ENCODE peak calls at places on chromosome 7, in nine cellular contexts. One of them, this sample, is unnamed.

GRCh38 chr7:105887569-105888199 is 11.3 kb upstream of the ATXN7L1 start:
- DNase-seq in endothelial cell of umbilical vein: no peak
- DNase-seq in GM23248: no peak
- DNase-seq in fibroblast of lung: no peak
- DNase-seq in HCT116: no peak
- DNase-seq in astrocyte: no peak
- DNase-seq in keratinocyte: no peak
- DNase-seq in PC-3: no peak
- DNase-seq in neural progenitor cell: no peak
- DNase-seq in this sample: no peak

GRCh38 chr7:87627634-87627994 is 584 bp upstream of the RUNDC3B start:
- DNase-seq in endothelial cell of umbilical vein: no peak
- DNase-seq in GM23248: peak; percentile 46
- DNase-seq in fibroblast of lung: no peak
- DNase-seq in HCT116: no peak
- DNase-seq in astrocyte: no peak
- DNase-seq in keratinocyte: no peak
- DNase-seq in PC-3: no peak
- DNase-seq in neural progenitor cell: no peak
- DNase-seq in this sample: no peak

GRCh38 chr7:107027208-107027607 is 17.3 kb upstream of the PRKAR2B start:
- DNase-seq in endothelial cell of umbilical vein: no peak
- DNase-seq in GM23248: no peak
- DNase-seq in fibroblast of lung: no peak
- DNase-seq in HCT116: no peak
- DNase-seq in astrocyte: no peak
- DNase-seq in keratinocyte: no peak
- DNase-seq in PC-3: no peak
- DNase-seq in neural progenitor cell: no peak
- DNase-seq in this sample: no peak

GRCh38 chr7:7534031-7534430 is 1.6 kb downstream of the COL28A1 start:
- DNase-seq in endothelial cell of umbilical vein: no peak
- DNase-seq in GM23248: no peak
- DNase-seq in fibroblast of lung: no peak
- DNase-seq in HCT116: no peak
- DNase-seq in astrocyte: no peak
- DNase-seq in keratinocyte: no peak
- DNase-seq in PC-3: no peak
- DNase-seq in neural progenitor cell: no peak
- DNase-seq in this sample: no peak

GRCh38 chr7:70480913-70481579 is 650.9 kb upstream of the GALNT17 start:
- DNase-seq in endothelial cell of umbilical vein: no peak
- DNase-seq in GM23248: no peak
- DNase-seq in fibroblast of lung: peak; percentile 68
- DNase-seq in HCT116: no peak
- DNase-seq in astrocyte: peak; percentile 66
- DNase-seq in keratinocyte: peak; percentile 75
- DNase-seq in PC-3: no peak
- DNase-seq in neural progenitor cell: no peak
- DNase-seq in this sample: no peak

GRCh38 chr7:133861876-133862275 is 265.3 kb upstream of the LRGUK start:
- DNase-seq in endothelial cell of umbilical vein: peak; percentile 12
- DNase-seq in GM23248: no peak
- DNase-seq in fibroblast of lung: no peak
- DNase-seq in HCT116: no peak
- DNase-seq in astrocyte: no peak
- DNase-seq in keratinocyte: no peak
- DNase-seq in PC-3: peak; percentile 13
- DNase-seq in neural progenitor cell: no peak
- DNase-seq in this sample: no peak

GRCh38 chr7:20784311-20785210 is 2.1 kb downstream of the SP8 start:
- DNase-seq in endothelial cell of umbilical vein: peak; percentile 21
- DNase-seq in GM23248: peak; percentile 46
- DNase-seq in fibroblast of lung: no peak
- DNase-seq in HCT116: no peak
- DNase-seq in astrocyte: no peak
- DNase-seq in keratinocyte: no peak
- DNase-seq in PC-3: peak; percentile 69
- DNase-seq in neural progenitor cell: peak; percentile 74
- DNase-seq in this sample: no peak

GRCh38 chr7:134781171-134781570 is 1.7 kb downstream of the CALD1 start:
- DNase-seq in endothelial cell of umbilical vein: peak; percentile 21
- DNase-seq in GM23248: no peak
- DNase-seq in fibroblast of lung: no peak
- DNase-seq in HCT116: no peak
- DNase-seq in astrocyte: no peak
- DNase-seq in keratinocyte: no peak
- DNase-seq in PC-3: no peak
- DNase-seq in neural progenitor cell: no peak
- DNase-seq in this sample: no peak

GRCh38 chr7:49791089-49791741 is 17.8 kb downstream of the VWC2 start:
- DNase-seq in endothelial cell of umbilical vein: no peak
- DNase-seq in GM23248: no peak
- DNase-seq in fibroblast of lung: no peak
- DNase-seq in HCT116: no peak
- DNase-seq in astrocyte: no peak
- DNase-seq in keratinocyte: no peak
- DNase-seq in PC-3: peak; percentile 58
- DNase-seq in neural progenitor cell: peak; percentile 76
- DNase-seq in this sample: peak; percentile 63

GRCh38 chr7:155532792-155533119 is 13.6 kb downstream of the CNPY1 start:
- DNase-seq in endothelial cell of umbilical vein: no peak
- DNase-seq in GM23248: no peak
- DNase-seq in fibroblast of lung: no peak
- DNase-seq in HCT116: no peak
- DNase-seq in astrocyte: no peak
- DNase-seq in keratinocyte: no peak
- DNase-seq in PC-3: no peak
- DNase-seq in neural progenitor cell: no peak
- DNase-seq in this sample: no peak

GRCh38 chr7:155534691-155535090 is 11.7 kb downstream of the CNPY1 start:
- DNase-seq in endothelial cell of umbilical vein: no peak
- DNase-seq in GM23248: no peak
- DNase-seq in fibroblast of lung: no peak
- DNase-seq in HCT116: no peak
- DNase-seq in astrocyte: no peak
- DNase-seq in keratinocyte: no peak
- DNase-seq in PC-3: no peak
- DNase-seq in neural progenitor cell: no peak
- DNase-seq in this sample: no peak

GRCh38 chr7:155533827-155534690 is 12.3 kb downstream of the CNPY1 start:
- DNase-seq in endothelial cell of umbilical vein: peak; percentile 20
- DNase-seq in GM23248: peak; percentile 16
- DNase-seq in fibroblast of lung: no peak
- DNase-seq in HCT116: no peak
- DNase-seq in astrocyte: no peak
- DNase-seq in keratinocyte: no peak
- DNase-seq in PC-3: no peak
- DNase-seq in neural progenitor cell: peak; percentile 88
- DNase-seq in this sample: no peak

GRCh38 chr7:155531686-155532085 is 14.7 kb downstream of the CNPY1 start:
- DNase-seq in endothelial cell of umbilical vein: no peak
- DNase-seq in GM23248: no peak
- DNase-seq in fibroblast of lung: no peak
- DNase-seq in HCT116: no peak
- DNase-seq in astrocyte: no peak
- DNase-seq in keratinocyte: no peak
- DNase-seq in PC-3: peak; percentile 77
- DNase-seq in neural progenitor cell: peak; percentile 74
- DNase-seq in this sample: no peak

DNA sequence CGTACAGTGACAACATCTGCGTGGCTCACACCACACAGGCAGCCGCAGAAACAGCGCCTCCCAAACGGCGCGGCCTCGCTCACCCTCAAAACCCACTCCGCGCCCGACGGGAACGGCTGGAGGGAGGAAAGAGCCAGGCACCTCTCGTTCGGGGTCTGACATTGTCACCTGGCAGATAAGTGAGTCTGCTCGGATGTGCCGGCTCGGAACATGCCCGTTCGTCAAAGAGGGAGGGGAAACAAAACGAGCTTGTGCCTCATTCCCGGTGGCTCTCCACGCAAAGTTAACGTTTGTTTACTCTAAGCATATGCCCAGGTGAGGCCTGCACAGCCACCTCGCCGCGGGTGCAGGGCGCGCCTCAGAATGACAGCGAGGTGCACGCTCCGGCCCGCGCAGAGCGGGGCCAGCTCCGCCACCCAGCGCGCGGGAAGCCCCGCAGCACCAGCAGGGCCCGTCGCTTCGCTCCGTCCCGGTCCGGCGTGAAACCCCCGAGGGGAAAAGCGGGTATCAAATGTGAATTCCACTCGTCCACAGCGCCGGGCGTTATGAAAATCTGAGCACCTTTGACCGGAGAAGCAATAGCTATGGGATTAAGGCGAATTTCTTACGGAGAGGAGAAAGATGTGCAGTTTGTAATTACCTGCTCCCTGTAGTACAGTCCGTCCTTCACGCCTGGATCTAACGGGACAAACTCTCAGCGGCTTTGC is 13.1 kb downstream of the CNPY1 start:
- DNase-seq in endothelial cell of umbilical vein: no peak
- DNase-seq in GM23248: peak; percentile 25
- DNase-seq in fibroblast of lung: no peak
- DNase-seq in HCT116: no peak
- DNase-seq in astrocyte: no peak
- DNase-seq in keratinocyte: no peak
- DNase-seq in PC-3: no peak
- DNase-seq in neural progenitor cell: peak; percentile 54
- DNase-seq in this sample: no peak
- TF ChIP-seq EZH2 in endothelial cell of umbilical vein: peak; percentile 98
- TF ChIP-seq EZH2 in GM23248: peak; percentile 91
- TF ChIP-seq EZH2 in fibroblast of lung: peak; percentile 96
- TF ChIP-seq EZH2 in HCT116: no peak
- TF ChIP-seq EZH2 in astrocyte: peak; percentile 90
- TF ChIP-seq EZH2 in keratinocyte: peak; percentile 100
- TF ChIP-seq EZH2 in PC-3: no peak
- TF ChIP-seq EZH2 in neural progenitor cell: peak; percentile 95
- TF ChIP-seq EZH2 in this sample: peak; percentile 8

GRCh38 chr7:33040803-33041516 is 21.6 kb downstream of the NT5C3A start:
- DNase-seq in endothelial cell of umbilical vein: peak; percentile 13
- DNase-seq in GM23248: peak; percentile 54
- DNase-seq in fibroblast of lung: no peak
- DNase-seq in HCT116: no peak
- DNase-seq in astrocyte: no peak
- DNase-seq in keratinocyte: peak; percentile 44
- DNase-seq in PC-3: peak; percentile 86
- DNase-seq in neural progenitor cell: no peak
- DNase-seq in this sample: peak; percentile 96

GRCh38 chr7:33038639-33039038 is 23.9 kb downstream of the NT5C3A start:
- DNase-seq in endothelial cell of umbilical vein: no peak
- DNase-seq in GM23248: peak; percentile 10
- DNase-seq in fibroblast of lung: no peak
- DNase-seq in HCT116: no peak
- DNase-seq in astrocyte: no peak
- DNase-seq in keratinocyte: no peak
- DNase-seq in PC-3: no peak
- DNase-seq in neural progenitor cell: no peak
- DNase-seq in this sample: no peak

GRCh38 chr7:33043434-33043833 is 19.1 kb downstream of the NT5C3A start:
- DNase-seq in endothelial cell of umbilical vein: no peak
- DNase-seq in GM23248: no peak
- DNase-seq in fibroblast of lung: no peak
- DNase-seq in HCT116: no peak
- DNase-seq in astrocyte: no peak
- DNase-seq in keratinocyte: no peak
- DNase-seq in PC-3: no peak
- DNase-seq in neural progenitor cell: no peak
- DNase-seq in this sample: no peak

GRCh38 chr7:33039257-33039904 is 23.2 kb downstream of the NT5C3A start:
- DNase-seq in endothelial cell of umbilical vein: peak; percentile 58
- DNase-seq in GM23248: peak; percentile 66
- DNase-seq in fibroblast of lung: no peak
- DNase-seq in HCT116: no peak
- DNase-seq in astrocyte: no peak
- DNase-seq in keratinocyte: no peak
- DNase-seq in PC-3: no peak
- DNase-seq in neural progenitor cell: no peak
- DNase-seq in this sample: peak; percentile 67

DNA sequence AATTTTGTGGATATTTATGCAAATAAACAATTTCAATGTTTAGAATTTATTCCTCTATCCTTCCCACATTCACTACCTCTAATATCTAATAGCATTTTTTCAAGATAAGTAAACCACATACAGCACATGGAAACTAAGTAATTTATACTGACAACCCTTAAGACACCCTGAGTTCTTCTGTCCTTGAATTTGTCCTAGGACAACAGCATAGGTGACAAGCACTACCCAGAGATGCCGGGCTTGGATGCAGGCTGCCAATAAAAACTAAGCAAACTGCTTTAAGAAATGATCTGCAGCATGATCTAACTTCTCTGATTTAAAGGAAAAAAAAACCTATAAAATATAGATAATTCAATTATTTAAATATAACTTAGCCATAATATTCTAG is 22.7 kb downstream of the NT5C3A start:
- DNase-seq in endothelial cell of umbilical vein: no peak
- DNase-seq in GM23248: peak; percentile 30
- DNase-seq in fibroblast of lung: no peak
- DNase-seq in HCT116: no peak
- DNase-seq in astrocyte: no peak
- DNase-seq in keratinocyte: no peak
- DNase-seq in PC-3: no peak
- DNase-seq in neural progenitor cell: no peak
- DNase-seq in this sample: no peak
- H3K9ac ChIP-seq in endothelial cell of umbilical vein: peak overlapping the region; percentile 60
- H3K9ac ChIP-seq in GM23248: peak overlapping the region; percentile 80
- H3K9ac ChIP-seq in fibroblast of lung: no peak overlapping the region
- H3K9ac ChIP-seq in HCT116: no peak overlapping the region
- H3K9ac ChIP-seq in astrocyte: peak overlapping the region; percentile 56
- H3K9ac ChIP-seq in keratinocyte: peak overlapping the region; percentile 66
- H3K9ac ChIP-seq in PC-3: peak overlapping the region; percentile 31
- H3K9ac ChIP-seq in neural progenitor cell: no peak overlapping the region
- H3K9ac ChIP-seq in this sample: peak overlapping the region; percentile 41

GRCh38 chr7:27225005-27225934 is 17.3 kb upstream of the EVX1 start:
- DNase-seq in endothelial cell of umbilical vein: no peak
- DNase-seq in GM23248: no peak
- DNase-seq in fibroblast of lung: no peak
- DNase-seq in HCT116: no peak
- DNase-seq in astrocyte: no peak
- DNase-seq in keratinocyte: no peak
- DNase-seq in PC-3: no peak
- DNase-seq in neural progenitor cell: peak; percentile 77
- DNase-seq in this sample: no peak
- TF ChIP-seq EZH2 in endothelial cell of umbilical vein: peak; percentile 97
- TF ChIP-seq EZH2 in GM23248: no peak
- TF ChIP-seq EZH2 in fibroblast of lung: peak; percentile 49
- TF ChIP-seq EZH2 in HCT116: no peak
- TF ChIP-seq EZH2 in astrocyte: peak; percentile 91
- TF ChIP-seq EZH2 in keratinocyte: peak; percentile 85
- TF ChIP-seq EZH2 in PC-3: no peak
- TF ChIP-seq EZH2 in neural progenitor cell: peak; percentile 99
- TF ChIP-seq EZH2 in this sample: no peak

DNA sequence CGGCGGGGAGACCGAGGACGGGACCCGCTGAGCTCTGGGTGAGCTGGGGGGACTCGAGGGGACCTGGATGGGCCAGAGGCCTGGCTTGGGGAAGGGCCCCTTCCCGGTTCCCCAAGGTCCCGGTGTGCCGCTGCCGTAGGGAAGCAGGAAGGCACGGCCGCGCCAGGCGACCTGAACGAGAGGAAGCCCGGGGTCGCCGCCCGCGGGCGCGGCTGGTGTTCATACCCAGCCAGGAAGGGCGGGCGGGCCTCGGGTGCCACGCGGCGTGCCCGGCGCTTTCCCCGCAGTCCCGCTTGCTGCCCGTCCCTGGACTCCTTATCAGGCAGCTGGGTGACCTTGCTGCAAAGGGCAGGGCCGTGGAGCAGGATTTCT is 38.0 kb downstream of the ZNF777 start:
- DNase-seq in endothelial cell of umbilical vein: peak; percentile 7
- DNase-seq in GM23248: no peak
- DNase-seq in fibroblast of lung: no peak
- DNase-seq in HCT116: no peak
- DNase-seq in astrocyte: no peak
- DNase-seq in keratinocyte: no peak
- DNase-seq in PC-3: no peak
- DNase-seq in neural progenitor cell: no peak
- DNase-seq in this sample: no peak
- H3K9ac ChIP-seq in endothelial cell of umbilical vein: peak overlapping the region; percentile 40
- H3K9ac ChIP-seq in GM23248: peak overlapping the region; percentile 68
- H3K9ac ChIP-seq in fibroblast of lung: no peak overlapping the region
- H3K9ac ChIP-seq in HCT116: no peak overlapping the region
- H3K9ac ChIP-seq in astrocyte: peak overlapping the region; percentile 16
- H3K9ac ChIP-seq in keratinocyte: peak overlapping the region; percentile 47
- H3K9ac ChIP-seq in PC-3: no peak overlapping the region
- H3K9ac ChIP-seq in neural progenitor cell: no peak overlapping the region
- H3K9ac ChIP-seq in this sample: peak overlapping the region; percentile 26